ENCODE peak calls at places on chromosomes 12 and 14, in nine cellular contexts. M is foreskin fibroblast, N is BJ, O is upper lobe of right lung, P is tibial nerve, Q is stomach, D is BE2C, A is glutamatergic neuron, V is cardiac muscle cell. K is an unnamed sample.

GRCh38 chr14:28820677-28821076 is 54.1 kb downstream of the FOXG1 start:
- DNase-seq in Q (no peak), V (no peak), N (no peak), A (no peak), M (no peak), D (no peak), P (no peak), O (no peak), K (no peak)

GRCh38 chr14:26389646-26390508 is 208.0 kb downstream of the NOVA1 start:
- DNase-seq in A (no peak), D (no peak), O (no peak), P (no peak), M (peak), Q (no peak), N (no peak), V (peak), K (no peak)

GRCh38 chr14:58693048-58693447 is 55.3 kb downstream of the DACT1 start:
- DNase-seq in P (no peak), Q (no peak), A (no peak), N (no peak), M (no peak), O (no peak), D (no peak), V (no peak), K (no peak)

GRCh38 chr14:22070119-22070982 is 396.7 kb upstream of the OR4E1 start:
- DNase-seq in A (peak), D (no peak), O (no peak), M (no peak), V (peak), P (no peak), N (no peak), Q (no peak), K (no peak)

GRCh38 chr14:103007555-103007954 is 49.8 kb downstream of the CDC42BPB start:
- DNase-seq in N (no peak), M (no peak), D (no peak), V (no peak), Q (no peak), O (no peak), A (no peak), P (no peak), K (no peak)

GRCh38 chr12:54321363-54321762 is 3.6 kb upstream of the COPZ1 start:
- DNase-seq in A (no peak), M (no peak), V (no peak), O (no peak), Q (no peak), P (no peak), D (no peak), N (no peak), K (no peak)

GRCh38 chr12:9143137-9143536 is 27.4 kb upstream of the A2M start:
- DNase-seq in V (no peak), D (no peak), P (no peak), A (no peak), N (no peak), O (no peak), M (no peak), Q (no peak), K (no peak)

GRCh38 chr12:62893276-62893675 is 41.7 kb downstream of the PPM1H start:
- DNase-seq in Q (no peak), P (no peak), D (no peak), N (no peak), M (no peak), A (no peak), O (no peak), V (no peak), K (no peak)

GRCh38 chr12:5003025-5003666 is 40.5 kb upstream of the KCNA5 start:
- DNase-seq in M (peak), O (peak), P (peak), N (no peak), V (peak), A (peak), Q (peak), D (peak), K (peak)

GRCh38 chr12:2925322-2925995 is 33.7 kb upstream of the TEAD4 start:
- DNase-seq in Q (no peak), N (no peak), D (no peak), V (no peak), P (no peak), M (peak), O (no peak), A (no peak), K (no peak)

GRCh38 chr14:74655597-74656389 is 43.8 kb upstream of the LTBP2 start:
- DNase-seq in A (no peak), D (no peak), V (peak), P (no peak), N (peak), O (no peak), Q (no peak), M (peak), K (no peak)

GRCh38 chr12:75721790-75722189 is 210.4 kb upstream of the KRR1 start:
- DNase-seq in N (no peak), P (no peak), O (no peak), V (no peak), Q (no peak), A (no peak), D (no peak), M (no peak), K (no peak)

GRCh38 chr14:68678471-68678870 is 114.4 kb downstream of the ZFP36L1 start:
- DNase-seq in M (no peak), A (no peak), O (peak), D (no peak), N (no peak), Q (no peak), V (no peak), P (no peak), K (no peak)

GRCh38 chr12:46303039-46303666 is 34.3 kb upstream of the SLC38A1 start:
- DNase-seq in V (peak), N (no peak), M (no peak), D (peak), Q (peak), P (no peak), A (peak), O (no peak), K (no peak)

GRCh38 chr14:91113829-91114078 is at the start of gene DGLUCY:
- DNase-seq in V (peak), A (peak), M (peak), D (peak), Q (peak), N (peak), P (no peak), O (peak), K (peak)

GRCh38 chr12:18275974-18276373 is 14.7 kb downstream of the PIK3C2G start:
- DNase-seq in A (no peak), O (no peak), P (no peak), V (no peak), Q (no peak), D (no peak), M (peak), N (no peak), K (no peak)

GRCh38 chr12:63949902-63950301 is 105.4 kb downstream of the SRGAP1 start:
- DNase-seq in N (no peak), P (no peak), M (no peak), O (no peak), D (no peak), A (no peak), V (peak), Q (no peak), K (no peak)

GRCh38 chr14:64812412-64812811 is 67.3 kb downstream of the SPTB start:
- DNase-seq in O (peak), D (no peak), N (no peak), V (no peak), P (no peak), Q (peak), A (peak), M (no peak), K (no peak)

GRCh38 chr14:102695172-102695569 is 82.1 kb upstream of the TRAF3 start:
- DNase-seq in V (no peak), D (no peak), O (no peak), N (no peak), A (no peak), P (no peak), Q (no peak), M (no peak), K (no peak)

GRCh38 chr14:93150227-93151206 is 34.2 kb downstream of the MOAP1 start:
- DNase-seq in N (no peak), Q (peak), D (no peak), A (no peak), V (peak), O (no peak), P (no peak), M (no peak), K (no peak)

GRCh38 chr12:54370218-54370730 is 6.0 kb upstream of the GPR84 start:
- DNase-seq in N (no peak), M (peak), O (peak), V (peak), P (peak), D (peak), Q (peak), A (peak), K (peak)

GRCh38 chr12:42056130-42056529 is 88.5 kb downstream of the GXYLT1 start:
- DNase-seq in N (no peak), M (no peak), O (no peak), Q (no peak), P (no peak), V (no peak), A (no peak), D (no peak), K (no peak)

GRCh38 chr12:90245396-90245795 is 536.8 kb upstream of the ATP2B1 start:
- DNase-seq in N (no peak), P (no peak), V (no peak), O (no peak), M (no peak), A (no peak), Q (no peak), D (no peak), K (no peak)

GRCh38 chr14:57884175-57884574 is 18.3 kb upstream of the SLC35F4 start:
- DNase-seq in O (no peak), N (no peak), Q (no peak), A (no peak), V (no peak), D (no peak), P (no peak), M (no peak), K (no peak)

GRCh38 chr12:109731806-109732205 is 18.2 kb downstream of the FAM222A start:
- DNase-seq in P (peak), V (no peak), N (no peak), O (peak), M (no peak), Q (peak), A (peak), D (no peak), K (no peak)

GRCh38 chr14:91755560-91755959 is 23.7 kb upstream of the CATSPERB start:
- DNase-seq in A (no peak), V (peak), P (no peak), N (peak), Q (no peak), D (no peak), M (no peak), O (no peak), K (no peak)

GRCh38 chr12:94761559-94761958 is 111.2 kb upstream of the TMCC3 start:
- DNase-seq in O (no peak), V (peak), P (no peak), N (peak), A (no peak), D (no peak), M (peak), Q (no peak), K (peak)

GRCh38 chr14:97824218-97824617 is 1027.0 kb downstream of the VRK1 start:
- DNase-seq in A (no peak), M (no peak), P (no peak), V (no peak), N (no peak), D (no peak), Q (no peak), O (no peak), K (no peak)

GRCh38 chr14:54815016-54815415 is 87.6 kb downstream of the GCH1 start:
- DNase-seq in M (no peak), P (no peak), D (no peak), O (no peak), Q (no peak), N (no peak), A (no peak), V (peak), K (no peak)

GRCh38 chr12:132514216-132514820 is 24.4 kb downstream of the FBRSL1 start:
- DNase-seq in Q (no peak), V (no peak), N (no peak), M (no peak), D (no peak), O (no peak), P (no peak), A (no peak), K (no peak)

GRCh38 chr12:68011882-68012207 is 22.6 kb downstream of the IFNG-AS1 start:
- DNase-seq in P (no peak), Q (no peak), O (no peak), V (peak), A (no peak), D (no peak), M (peak), N (no peak), K (no peak)

GRCh38 chr12:65923228-65923627 is 98.9 kb downstream of the HMGA2 start:
- DNase-seq in P (no peak), V (no peak), O (no peak), Q (no peak), A (no peak), D (no peak), N (no peak), M (no peak), K (no peak)
- TF ChIP-seq CTCF in P (no peak), V (no peak), O (no peak), Q (no peak), A (no peak), D (no peak), N (no peak), M (no peak), K (peak)

DNA sequence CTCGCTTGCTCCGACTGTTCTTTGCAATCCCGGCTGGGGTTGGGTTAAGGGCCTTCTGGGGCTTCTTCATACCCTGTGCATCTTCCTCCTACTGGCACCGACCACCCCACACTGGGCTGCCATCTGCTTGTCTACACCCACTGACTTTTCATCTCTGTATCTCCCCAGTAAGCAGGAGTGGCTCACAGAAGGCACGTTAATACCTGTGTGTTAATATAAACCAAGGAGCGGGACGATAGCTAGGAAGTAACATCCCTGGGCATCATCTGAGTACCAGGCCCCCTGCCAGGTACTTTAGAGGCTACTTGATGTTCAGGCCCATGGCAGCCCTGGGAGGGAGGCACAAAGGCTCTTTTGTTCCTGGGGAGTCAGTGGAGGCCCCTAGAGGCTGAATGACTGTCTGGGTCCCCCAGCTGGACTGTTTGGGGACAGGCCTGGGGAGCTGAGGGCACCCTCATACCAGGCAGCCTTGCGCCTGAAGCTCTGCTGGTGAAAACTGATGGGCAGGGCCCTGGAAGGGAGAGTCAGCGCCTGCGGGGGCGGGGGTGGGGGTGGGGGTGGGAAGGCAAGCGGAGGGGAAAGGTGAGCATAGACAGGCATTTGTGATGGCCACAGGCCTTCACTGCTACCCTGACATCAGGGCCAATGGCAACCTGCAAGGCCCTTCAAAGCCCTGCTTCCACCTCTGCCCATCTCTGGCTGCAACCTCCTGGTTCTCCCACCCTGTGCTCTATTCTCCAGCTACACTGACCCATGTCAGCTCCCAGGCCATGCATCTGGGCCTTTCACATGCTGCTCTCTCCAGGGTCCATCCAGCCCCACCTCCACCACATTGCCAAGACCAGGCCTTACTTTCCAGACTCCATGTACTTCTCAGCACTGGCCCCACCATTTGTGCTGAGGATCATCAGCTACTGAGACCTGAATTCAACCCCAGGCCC is 34.2 kb upstream of the DEGS2 start:
- DNase-seq in A (no peak), M (no peak), O (no peak), V (no peak), P (no peak), D (no peak), Q (no peak), N (no peak), K (no peak)
- TF ChIP-seq CTCF in A (no peak), M (no peak), O (no peak), V (no peak), P (no peak), D (no peak), Q (no peak), N (no peak), K (no peak)

GRCh38 chr12:121167951-121168350 is 35.3 kb downstream of the P2RX7 start:
- DNase-seq in V (no peak), N (no peak), O (no peak), Q (no peak), A (no peak), P (no peak), D (no peak), M (no peak), K (no peak)
- TF ChIP-seq CTCF in V (no peak), N (no peak), O (no peak), Q (no peak), A (no peak), P (no peak), D (no peak), M (no peak), K (no peak)

GRCh38 chr12:130401703-130402102 is 64.0 kb downstream of the PIWIL1 start:
- DNase-seq in P (no peak), A (no peak), Q (no peak), M (no peak), N (no peak), V (no peak), D (no peak), O (no peak), K (no peak)
- TF ChIP-seq CTCF in P (no peak), A (peak), Q (no peak), M (no peak), N (no peak), V (no peak), D (peak), O (no peak), K (no peak)

GRCh38 chr14:51093371-51094281 is 1.3 kb downstream of the TRIM9 start:
- DNase-seq in V (peak), Q (no peak), M (no peak), N (no peak), O (no peak), A (peak), D (peak), P (no peak), K (no peak)
- TF ChIP-seq CTCF in V (peak), Q (no peak), M (no peak), N (no peak), O (no peak), A (peak), D (peak), P (peak), K (no peak)

GRCh38 chr12:107152331-107152730 is 59.0 kb upstream of the CRY1 start:
- DNase-seq in M (no peak), V (no peak), P (no peak), D (no peak), A (no peak), Q (no peak), O (no peak), N (no peak), K (no peak)
- TF ChIP-seq CTCF in M (no peak), V (no peak), P (no peak), D (no peak), A (no peak), Q (no peak), O (no peak), N (no peak), K (no peak)

GRCh38 chr12:51533799-51534198 is 57.2 kb upstream of the SCN8A start:
- DNase-seq in M (no peak), N (no peak), D (no peak), V (peak), O (no peak), A (no peak), P (no peak), Q (no peak), K (no peak)
- TF ChIP-seq CTCF in M (peak), N (peak), D (peak), V (peak), O (no peak), A (no peak), P (no peak), Q (no peak), K (peak)

DNA sequence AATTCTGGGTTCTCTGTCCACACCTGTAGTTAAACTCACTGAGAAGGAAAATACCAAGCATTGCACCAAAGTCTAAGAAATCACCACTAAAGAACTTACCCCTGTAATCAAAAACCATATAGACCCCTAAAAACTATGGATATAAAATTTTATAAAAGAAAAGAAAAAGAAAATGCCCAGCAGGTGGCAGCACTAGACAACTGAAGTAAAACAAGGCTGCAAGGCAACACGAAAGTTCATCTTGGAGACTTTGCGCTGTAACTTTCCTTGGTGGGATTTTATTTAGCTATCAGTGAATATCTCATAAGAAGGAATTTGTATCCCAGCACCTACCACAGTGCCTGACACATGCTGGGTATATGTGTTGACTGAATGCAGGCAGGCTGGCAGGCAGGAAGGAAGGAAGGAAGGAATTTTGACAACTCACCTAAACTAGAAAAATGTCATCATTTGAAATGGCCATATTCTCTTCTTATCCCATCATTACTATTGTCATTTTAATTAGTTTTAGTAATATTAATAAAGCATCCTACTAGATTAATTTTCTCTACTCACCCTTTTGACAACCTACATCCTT is 68.2 kb upstream of the ETV6 start:
- DNase-seq in P (peak), D (peak), A (peak), N (no peak), V (peak), M (peak), Q (peak), O (no peak), K (peak)
- TF ChIP-seq CTCF in P (peak), D (peak), A (peak), N (peak), V (peak), M (peak), Q (no peak), O (peak), K (peak)

GRCh38 chr12:105417732-105418131 is 87.2 kb downstream of the C12orf75 start:
- DNase-seq in O (no peak), N (no peak), M (no peak), V (no peak), Q (no peak), D (no peak), A (no peak), P (no peak), K (no peak)
- TF ChIP-seq CTCF in O (no peak), N (peak), M (no peak), V (no peak), Q (no peak), D (no peak), A (no peak), P (no peak), K (peak)

K was measured in AG04450.